ENCODE peak calls at places on chromosomes 4 and X, in five cellular contexts. P is NCI-H460, R is progenitor cell of endocrine pancreas, D is KG1, Y is cardiac septum. U is an unnamed sample.

GRCh38 chrX:35406386-35406785 is 391.8 kb upstream of the MAGEB16 start:
- DNase-seq in R (no peak), D (no peak), Y (no peak), P (no peak), U (no peak)

GRCh38 chr4:61533140-61533539 is 333.0 kb downstream of the ADGRL3 start:
- DNase-seq in Y (no peak), D (no peak), R (no peak), P (no peak), U (no peak)

GRCh38 chr4:18051281-18051680 is 29.7 kb upstream of the LCORL start:
- DNase-seq in Y (no peak), D (no peak), R (no peak), P (no peak), U (no peak)

GRCh38 chr4:112102875-112103370 is 42.3 kb upstream of the FAM241A start:
- DNase-seq in Y (no peak), R (no peak), P (no peak), D (no peak), U (no peak)

GRCh38 chrX:12702509-12703091 is 88.6 kb upstream of the PRPS2 start:
- DNase-seq in R (no peak), Y (no peak), D (no peak), P (no peak), U (no peak)

GRCh38 chrX:112941209-112941788 is 100.7 kb upstream of the AMOT start:
- DNase-seq in D (peak), P (peak), R (no peak), Y (no peak), U (no peak)

GRCh38 chrX:40543661-40544328 is 37.0 kb upstream of the ATP6AP2 start:
- DNase-seq in Y (no peak), P (peak), D (no peak), R (no peak), U (peak)

GRCh38 chrX:149916745-149917392 is 12.5 kb upstream of the HSFX4 start:
- DNase-seq in Y (no peak), R (no peak), D (no peak), P (no peak), U (no peak)

GRCh38 chr4:132123870-132124623 is 1025.0 kb upstream of the PCDH10 start:
- DNase-seq in P (no peak), R (no peak), D (no peak), Y (no peak), U (no peak)

GRCh38 chr4:79294064-79294463 is 31.8 kb downstream of the NAA11 start:
- DNase-seq in D (no peak), Y (no peak), P (no peak), R (no peak), U (no peak)

GRCh38 chrX:130171446-130172126 is at the start of gene RAB33A:
- DNase-seq in R (no peak), P (no peak), D (no peak), Y (no peak), U (peak)

GRCh38 chr4:113300384-113301011 is 251.0 kb downstream of the ANK2 start:
- DNase-seq in Y (no peak), P (no peak), D (no peak), R (no peak), U (no peak)

GRCh38 chr4:40301592-40301991 is 33.5 kb upstream of the CHRNA9 start:
- DNase-seq in R (no peak), Y (no peak), D (no peak), P (no peak), U (no peak)

GRCh38 chr4:156870166-156870565 is 101.4 kb downstream of the PDGFC start:
- DNase-seq in P (no peak), Y (no peak), R (no peak), D (no peak), U (no peak)

GRCh38 chr4:52870225-52870624 is 8.1 kb downstream of the RASL11B start:
- DNase-seq in P (no peak), R (no peak), Y (no peak), D (no peak), U (no peak)

GRCh38 chrX:94302446-94302845 is 628.4 kb downstream of the FAM133A start:
- DNase-seq in R (no peak), D (no peak), Y (no peak), P (no peak), U (no peak)

GRCh38 chrX:119150163-119151135 is 22.8 kb upstream of the KIAA1210 start:
- DNase-seq in D (no peak), P (no peak), Y (no peak), R (no peak), U (no peak)

GRCh38 chrX:69616520-69617203 is 749 bp downstream of the EDA start:
- DNase-seq in D (no peak), R (peak), Y (no peak), P (no peak), U (no peak)

GRCh38 chrX:9955506-9955905 is 11.7 kb upstream of the CLDN34 start:
- DNase-seq in Y (no peak), P (no peak), D (no peak), R (no peak), U (no peak)

GRCh38 chr4:20829958-20830357 is 129.7 kb downstream of the PACRGL start:
- DNase-seq in P (no peak), R (no peak), D (no peak), Y (no peak), U (no peak)

GRCh38 chrX:119654112-119654531 is 38.8 kb downstream of the SEPTIN6 start:
- DNase-seq in R (no peak), D (no peak), P (no peak), Y (no peak), U (no peak)

GRCh38 chrX:27307546-27307945 is 155.6 kb downstream of the PPP4R3C start:
- DNase-seq in R (no peak), Y (no peak), D (no peak), P (no peak), U (no peak)

GRCh38 chr4:163694385-163694784 is 199.9 kb downstream of the TMA16 start:
- DNase-seq in D (no peak), P (no peak), R (no peak), Y (no peak), U (no peak)

GRCh38 chrX:107683124-107683895 is 55.0 kb downstream of the PRPS1 start:
- DNase-seq in D (no peak), P (no peak), Y (no peak), R (no peak), U (no peak)

GRCh38 chr4:73311428-73311827 is 52.8 kb upstream of the ANKRD17 start:
- DNase-seq in Y (no peak), D (peak), P (peak), R (no peak), U (peak)

GRCh38 chrX:108516184-108516583 is 76.5 kb downstream of the COL4A5 start:
- DNase-seq in D (no peak), P (no peak), Y (no peak), R (no peak), U (no peak)

GRCh38 chr4:8915201-8916200 is 43.9 kb upstream of the HMX1 start:
- DNase-seq in D (no peak), R (peak), Y (peak), P (no peak), U (no peak)

GRCh38 chr4:4494882-4495281 is 47.0 kb downstream of the STX18 start:
- DNase-seq in P (no peak), Y (no peak), R (no peak), D (no peak), U (no peak)

GRCh38 chrX:41900321-41900720 is 23.0 kb downstream of the CASK start:
- DNase-seq in R (no peak), Y (no peak), D (no peak), P (no peak), U (no peak)

U was measured in AML-193.